ENCODE peak calls at places on chromosomes 6 and 20, in seven cellular contexts. One of them, this sample, is unnamed.

GRCh38 chr6:81450180-81450579 is 302.3 kb downstream of the TENT5A start:
- DNase-seq in mesothelial cell of epicardium: no peak
- DNase-seq in astrocyte of the spinal cord: peak
- DNase-seq in fibroblast of mammary gland: peak
- DNase-seq in A549: peak
- DNase-seq in choroid plexus epithelial cell: peak
- DNase-seq in GM20000: no peak
- DNase-seq in this sample: no peak

GRCh38 chr20:61677928-61678327 is 387.8 kb downstream of the TAF4 start:
- DNase-seq in mesothelial cell of epicardium: no peak
- DNase-seq in astrocyte of the spinal cord: no peak
- DNase-seq in fibroblast of mammary gland: no peak
- DNase-seq in A549: no peak
- DNase-seq in choroid plexus epithelial cell: no peak
- DNase-seq in GM20000: no peak
- DNase-seq in this sample: no peak

GRCh38 chr6:111890981-111891380 is 17.7 kb upstream of the FYN start:
- DNase-seq in mesothelial cell of epicardium: no peak
- DNase-seq in astrocyte of the spinal cord: no peak
- DNase-seq in fibroblast of mammary gland: no peak
- DNase-seq in A549: no peak
- DNase-seq in choroid plexus epithelial cell: no peak
- DNase-seq in GM20000: no peak
- DNase-seq in this sample: no peak

GRCh38 chr6:113694278-113695077 is 162.7 kb upstream of the MARCKS start:
- DNase-seq in mesothelial cell of epicardium: no peak
- DNase-seq in astrocyte of the spinal cord: peak
- DNase-seq in fibroblast of mammary gland: peak
- DNase-seq in A549: peak
- DNase-seq in choroid plexus epithelial cell: peak
- DNase-seq in GM20000: no peak
- DNase-seq in this sample: no peak

GRCh38 chr20:298755-299391 is 1.5 kb downstream of the ZCCHC3 start:
- DNase-seq in mesothelial cell of epicardium: no peak
- DNase-seq in astrocyte of the spinal cord: no peak
- DNase-seq in fibroblast of mammary gland: no peak
- DNase-seq in A549: no peak
- DNase-seq in choroid plexus epithelial cell: no peak
- DNase-seq in GM20000: no peak
- DNase-seq in this sample: no peak

GRCh38 chr20:2178328-2179232 is 77.0 kb downstream of the STK35 start:
- DNase-seq in mesothelial cell of epicardium: no peak
- DNase-seq in astrocyte of the spinal cord: no peak
- DNase-seq in fibroblast of mammary gland: no peak
- DNase-seq in A549: no peak
- DNase-seq in choroid plexus epithelial cell: no peak
- DNase-seq in GM20000: no peak
- DNase-seq in this sample: no peak

GRCh38 chr6:22613695-22614094 is 44.3 kb downstream of the HDGFL1 start:
- DNase-seq in mesothelial cell of epicardium: no peak
- DNase-seq in astrocyte of the spinal cord: peak
- DNase-seq in fibroblast of mammary gland: peak
- DNase-seq in A549: no peak
- DNase-seq in choroid plexus epithelial cell: peak
- DNase-seq in GM20000: no peak
- DNase-seq in this sample: no peak

GRCh38 chr20:2236266-2236665 is 59.5 kb upstream of the TGM3 start:
- DNase-seq in mesothelial cell of epicardium: no peak
- DNase-seq in astrocyte of the spinal cord: no peak
- DNase-seq in fibroblast of mammary gland: no peak
- DNase-seq in A549: no peak
- DNase-seq in choroid plexus epithelial cell: no peak
- DNase-seq in GM20000: no peak
- DNase-seq in this sample: no peak

GRCh38 chr6:136035378-136036070 is 184.0 kb downstream of the PDE7B start:
- DNase-seq in mesothelial cell of epicardium: no peak
- DNase-seq in astrocyte of the spinal cord: peak
- DNase-seq in fibroblast of mammary gland: peak
- DNase-seq in A549: peak
- DNase-seq in choroid plexus epithelial cell: peak
- DNase-seq in GM20000: no peak
- DNase-seq in this sample: no peak

GRCh38 chr6:142507065-142507464 is 205.3 kb downstream of the ADGRG6 start:
- DNase-seq in mesothelial cell of epicardium: no peak
- DNase-seq in astrocyte of the spinal cord: no peak
- DNase-seq in fibroblast of mammary gland: no peak
- DNase-seq in A549: no peak
- DNase-seq in choroid plexus epithelial cell: no peak
- DNase-seq in GM20000: no peak
- DNase-seq in this sample: no peak

GRCh38 chr6:135087803-135088202 is 33.2 kb upstream of the HBS1L start:
- DNase-seq in mesothelial cell of epicardium: no peak
- DNase-seq in astrocyte of the spinal cord: no peak
- DNase-seq in fibroblast of mammary gland: peak
- DNase-seq in A549: no peak
- DNase-seq in choroid plexus epithelial cell: peak
- DNase-seq in GM20000: no peak
- DNase-seq in this sample: no peak

GRCh38 chr20:6604179-6604578 is 163.3 kb upstream of the BMP2 start:
- DNase-seq in mesothelial cell of epicardium: no peak
- DNase-seq in astrocyte of the spinal cord: no peak
- DNase-seq in fibroblast of mammary gland: no peak
- DNase-seq in A549: no peak
- DNase-seq in choroid plexus epithelial cell: no peak
- DNase-seq in GM20000: no peak
- DNase-seq in this sample: no peak

GRCh38 chr6:3793545-3793944 is 42.0 kb upstream of the PXDC1 start:
- DNase-seq in mesothelial cell of epicardium: no peak
- DNase-seq in astrocyte of the spinal cord: no peak
- DNase-seq in fibroblast of mammary gland: no peak
- DNase-seq in A549: no peak
- DNase-seq in choroid plexus epithelial cell: no peak
- DNase-seq in GM20000: no peak
- DNase-seq in this sample: no peak

GRCh38 chr20:50335105-50335504 is 144.5 kb downstream of the CEBPB start:
- DNase-seq in mesothelial cell of epicardium: no peak
- DNase-seq in astrocyte of the spinal cord: no peak
- DNase-seq in fibroblast of mammary gland: peak
- DNase-seq in A549: peak
- DNase-seq in choroid plexus epithelial cell: peak
- DNase-seq in GM20000: peak
- DNase-seq in this sample: peak

GRCh38 chr20:391041-391711 is 10.6 kb downstream of the TRIB3 start:
- DNase-seq in mesothelial cell of epicardium: no peak
- DNase-seq in astrocyte of the spinal cord: no peak
- DNase-seq in fibroblast of mammary gland: no peak
- DNase-seq in A549: no peak
- DNase-seq in choroid plexus epithelial cell: no peak
- DNase-seq in GM20000: no peak
- DNase-seq in this sample: no peak

GRCh38 chr6:5025911-5026819 is 22.3 kb upstream of the RPP40 start:
- DNase-seq in mesothelial cell of epicardium: no peak
- DNase-seq in astrocyte of the spinal cord: peak
- DNase-seq in fibroblast of mammary gland: peak
- DNase-seq in A549: no peak
- DNase-seq in choroid plexus epithelial cell: peak
- DNase-seq in GM20000: no peak
- DNase-seq in this sample: peak

GRCh38 chr6:20202070-20202658 is 10.1 kb downstream of the MBOAT1 start:
- DNase-seq in mesothelial cell of epicardium: no peak
- DNase-seq in astrocyte of the spinal cord: peak
- DNase-seq in fibroblast of mammary gland: peak
- DNase-seq in A549: peak
- DNase-seq in choroid plexus epithelial cell: peak
- DNase-seq in GM20000: peak
- DNase-seq in this sample: no peak

DNA sequence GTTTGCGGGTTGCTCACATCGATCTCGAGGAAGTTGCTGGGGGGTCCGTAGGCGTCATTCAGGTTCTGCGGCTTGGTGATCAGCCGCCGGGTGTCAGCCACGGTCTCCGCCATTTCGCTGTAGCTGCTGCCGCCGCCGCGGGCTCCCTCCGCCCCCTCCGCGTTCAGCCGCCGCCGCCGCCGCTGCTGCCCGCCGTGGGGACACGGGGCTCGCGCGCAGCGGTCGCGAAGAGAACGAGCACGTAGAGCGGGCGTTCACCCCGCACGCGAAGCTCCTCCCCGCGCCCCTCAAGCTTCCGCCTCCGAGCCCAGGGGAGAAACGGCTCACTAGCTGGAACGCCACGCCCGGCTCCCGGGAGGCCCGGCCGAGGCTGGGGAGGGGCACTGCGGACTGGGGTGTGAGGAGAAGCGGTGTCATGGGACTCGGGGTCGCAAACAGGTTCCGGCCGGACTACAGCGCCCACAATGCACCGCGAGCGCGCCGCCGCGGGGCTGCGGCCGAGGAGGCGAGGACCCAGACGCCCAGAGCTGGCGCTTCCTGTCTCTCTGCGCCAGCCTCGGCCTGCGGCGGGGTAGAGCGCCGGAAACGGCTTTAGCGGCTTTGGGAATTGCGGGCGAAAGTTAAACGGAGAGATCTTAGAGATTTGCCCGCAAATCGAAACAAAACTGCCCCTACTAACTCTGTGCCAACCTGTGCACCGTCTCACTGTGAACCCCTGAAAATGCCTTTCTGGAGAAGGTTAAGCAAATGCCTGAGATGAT is at the start of gene SNX3:
- DNase-seq in mesothelial cell of epicardium: peak
- DNase-seq in astrocyte of the spinal cord: peak
- DNase-seq in fibroblast of mammary gland: peak
- DNase-seq in A549: peak
- DNase-seq in choroid plexus epithelial cell: peak
- DNase-seq in GM20000: peak
- DNase-seq in this sample: peak
- TF ChIP-seq CTCF in mesothelial cell of epicardium: no peak
- TF ChIP-seq CTCF in astrocyte of the spinal cord: no peak
- TF ChIP-seq CTCF in fibroblast of mammary gland: peak
- TF ChIP-seq CTCF in A549: no peak
- TF ChIP-seq CTCF in choroid plexus epithelial cell: peak
- TF ChIP-seq CTCF in GM20000: no peak
- TF ChIP-seq CTCF in this sample: no peak

GRCh38 chr20:63626424-63627128 is at the start of gene GMEB2:
- DNase-seq in mesothelial cell of epicardium: peak
- DNase-seq in astrocyte of the spinal cord: no peak
- DNase-seq in fibroblast of mammary gland: peak
- DNase-seq in A549: no peak
- DNase-seq in choroid plexus epithelial cell: peak
- DNase-seq in GM20000: peak
- DNase-seq in this sample: peak

GRCh38 chr20:63622732-63623131 is 4.2 kb downstream of the GMEB2 start:
- DNase-seq in mesothelial cell of epicardium: no peak
- DNase-seq in astrocyte of the spinal cord: no peak
- DNase-seq in fibroblast of mammary gland: no peak
- DNase-seq in A549: no peak
- DNase-seq in choroid plexus epithelial cell: no peak
- DNase-seq in GM20000: no peak
- DNase-seq in this sample: no peak

GRCh38 chr20:63622096-63622495 is 4.8 kb downstream of the GMEB2 start:
- DNase-seq in mesothelial cell of epicardium: no peak
- DNase-seq in astrocyte of the spinal cord: no peak
- DNase-seq in fibroblast of mammary gland: no peak
- DNase-seq in A549: no peak
- DNase-seq in choroid plexus epithelial cell: peak
- DNase-seq in GM20000: no peak
- DNase-seq in this sample: no peak

GRCh38 chr20:63625771-63626423 is 1.0 kb downstream of the GMEB2 start:
- DNase-seq in mesothelial cell of epicardium: no peak
- DNase-seq in astrocyte of the spinal cord: peak
- DNase-seq in fibroblast of mammary gland: peak
- DNase-seq in A549: peak
- DNase-seq in choroid plexus epithelial cell: peak
- DNase-seq in GM20000: peak
- DNase-seq in this sample: peak

DNA sequence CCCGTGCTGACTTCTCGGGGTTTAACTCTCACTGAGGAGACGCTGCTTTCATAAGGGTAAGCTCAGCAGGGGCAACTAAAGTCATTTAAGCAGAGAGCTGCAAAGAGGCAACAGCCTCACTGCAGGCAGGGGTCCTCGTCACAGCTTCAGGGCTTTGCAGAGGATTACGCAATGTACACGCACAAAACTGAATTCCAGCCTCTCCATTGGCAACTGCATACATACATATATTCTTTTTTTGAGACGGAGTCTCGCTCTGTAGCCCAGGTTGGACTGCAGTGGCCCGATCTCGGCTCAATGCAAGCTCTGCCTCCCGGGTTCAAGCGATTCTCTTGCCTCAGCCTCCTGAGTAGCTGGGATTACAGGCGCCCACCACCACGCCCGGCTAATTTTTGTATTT is 2.4 kb downstream of the GMEB2 start:
- DNase-seq in mesothelial cell of epicardium: no peak
- DNase-seq in astrocyte of the spinal cord: peak
- DNase-seq in fibroblast of mammary gland: peak
- DNase-seq in A549: peak
- DNase-seq in choroid plexus epithelial cell: peak
- DNase-seq in GM20000: no peak
- DNase-seq in this sample: no peak
- TF ChIP-seq CTCF in mesothelial cell of epicardium: no peak
- TF ChIP-seq CTCF in astrocyte of the spinal cord: peak
- TF ChIP-seq CTCF in fibroblast of mammary gland: no peak
- TF ChIP-seq CTCF in A549: no peak
- TF ChIP-seq CTCF in choroid plexus epithelial cell: peak
- TF ChIP-seq CTCF in GM20000: no peak
- TF ChIP-seq CTCF in this sample: no peak

DNA sequence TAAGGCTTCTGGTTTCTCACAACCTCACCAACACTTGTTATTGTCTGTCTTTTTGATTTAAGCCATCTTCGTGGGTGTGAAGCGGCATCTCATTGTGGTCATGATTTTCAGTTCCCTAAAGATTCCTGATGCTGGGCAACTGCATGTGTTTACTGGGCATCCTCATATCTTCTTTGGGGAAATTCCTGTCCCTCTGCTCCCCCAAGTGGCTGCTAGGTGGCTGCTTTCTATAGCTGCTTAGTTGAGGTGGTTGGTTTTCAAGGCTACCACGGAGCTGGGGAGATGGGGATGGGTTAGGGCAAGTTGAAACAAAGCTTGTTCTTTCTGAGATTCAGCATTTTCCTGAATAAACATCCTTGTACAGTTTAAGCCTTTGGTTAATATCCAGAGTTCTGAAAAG is 403.9 kb upstream of the SULF2 start:
- DNase-seq in mesothelial cell of epicardium: no peak
- DNase-seq in astrocyte of the spinal cord: peak
- DNase-seq in fibroblast of mammary gland: peak
- DNase-seq in A549: peak
- DNase-seq in choroid plexus epithelial cell: peak
- DNase-seq in GM20000: peak
- DNase-seq in this sample: no peak
- TF ChIP-seq CTCF in mesothelial cell of epicardium: no peak
- TF ChIP-seq CTCF in astrocyte of the spinal cord: peak
- TF ChIP-seq CTCF in fibroblast of mammary gland: peak
- TF ChIP-seq CTCF in A549: peak
- TF ChIP-seq CTCF in choroid plexus epithelial cell: peak
- TF ChIP-seq CTCF in GM20000: peak
- TF ChIP-seq CTCF in this sample: no peak

DNA sequence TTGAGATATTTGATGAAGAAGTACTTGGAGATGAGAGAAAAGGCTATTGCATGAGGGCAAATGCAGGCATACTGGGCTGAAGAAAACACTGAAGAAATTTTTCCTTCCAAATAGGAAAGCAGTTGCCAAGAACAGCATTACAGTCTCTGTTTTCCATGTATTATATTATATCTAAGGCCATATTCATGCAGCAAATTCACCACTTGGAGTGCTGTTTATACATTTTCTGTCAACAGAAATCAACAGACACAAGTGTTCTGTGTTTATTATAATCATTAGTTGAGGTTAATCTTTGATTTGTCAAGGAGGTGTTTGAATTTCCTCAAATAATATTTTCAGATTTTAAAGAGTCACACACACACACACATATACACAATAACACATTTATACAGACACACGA is 268.8 kb upstream of the PLCB4 start:
- DNase-seq in mesothelial cell of epicardium: no peak
- DNase-seq in astrocyte of the spinal cord: no peak
- DNase-seq in fibroblast of mammary gland: no peak
- DNase-seq in A549: peak
- DNase-seq in choroid plexus epithelial cell: no peak
- DNase-seq in GM20000: no peak
- DNase-seq in this sample: no peak
- TF ChIP-seq CTCF in mesothelial cell of epicardium: no peak
- TF ChIP-seq CTCF in astrocyte of the spinal cord: peak
- TF ChIP-seq CTCF in fibroblast of mammary gland: peak
- TF ChIP-seq CTCF in A549: peak
- TF ChIP-seq CTCF in choroid plexus epithelial cell: peak
- TF ChIP-seq CTCF in GM20000: no peak
- TF ChIP-seq CTCF in this sample: no peak